ENCODE peak calls at places on chromosome 19, in five cellular contexts. One of them, this sample, is unnamed.

GRCh38 chr19:54352546-54352945 is 12.2 kb downstream of the LAIR1 start:
- DNase-seq in SK-N-SH: no peak
- DNase-seq in H1: no peak
- DNase-seq in HepG2: no peak
- DNase-seq in K562: no peak
- DNase-seq in this sample: no peak

GRCh38 chr19:6766357-6767080 is 716 bp downstream of the SH2D3A start:
- DNase-seq in SK-N-SH: no peak
- DNase-seq in H1: no peak
- DNase-seq in HepG2: no peak
- DNase-seq in K562: no peak
- DNase-seq in this sample: no peak

GRCh38 chr19:984165-984967 is at the start of gene WDR18:
- DNase-seq in SK-N-SH: peak
- DNase-seq in H1: peak
- DNase-seq in HepG2: peak
- DNase-seq in K562: peak
- DNase-seq in this sample: peak

GRCh38 chr19:44855606-44856005 is 9.5 kb downstream of the NECTIN2 start:
- DNase-seq in SK-N-SH: no peak
- DNase-seq in H1: no peak
- DNase-seq in HepG2: no peak
- DNase-seq in K562: no peak
- DNase-seq in this sample: no peak

GRCh38 chr19:7697721-7698287 is 4.1 kb downstream of the FCER2 start:
- DNase-seq in SK-N-SH: no peak
- DNase-seq in H1: no peak
- DNase-seq in HepG2: no peak
- DNase-seq in K562: no peak
- DNase-seq in this sample: no peak

GRCh38 chr19:45323671-45324081 is 1.0 kb upstream of the CKM start:
- DNase-seq in SK-N-SH: peak
- DNase-seq in H1: peak
- DNase-seq in HepG2: no peak
- DNase-seq in K562: peak
- DNase-seq in this sample: no peak

GRCh38 chr19:7986321-7987083 is 18.9 kb downstream of the ELAVL1 start:
- DNase-seq in SK-N-SH: no peak
- DNase-seq in H1: no peak
- DNase-seq in HepG2: no peak
- DNase-seq in K562: no peak
- DNase-seq in this sample: peak

GRCh38 chr19:48672994-48673393 is at the start of gene NTN5:
- DNase-seq in SK-N-SH: no peak
- DNase-seq in H1: no peak
- DNase-seq in HepG2: no peak
- DNase-seq in K562: no peak
- DNase-seq in this sample: no peak

GRCh38 chr19:18605546-18606280 is 886 bp downstream of the CRLF1 start:
- DNase-seq in SK-N-SH: peak
- DNase-seq in H1: no peak
- DNase-seq in HepG2: no peak
- DNase-seq in K562: peak
- DNase-seq in this sample: no peak

GRCh38 chr19:17720487-17720839 is 1.2 kb downstream of the MAP1S start:
- DNase-seq in SK-N-SH: no peak
- DNase-seq in H1: no peak
- DNase-seq in HepG2: no peak
- DNase-seq in K562: peak
- DNase-seq in this sample: no peak

GRCh38 chr19:20044663-20045062 is 5.4 kb upstream of the ZNF682 start:
- DNase-seq in SK-N-SH: no peak
- DNase-seq in H1: no peak
- DNase-seq in HepG2: no peak
- DNase-seq in K562: no peak
- DNase-seq in this sample: no peak

GRCh38 chr19:8697671-8698432 is 743 bp downstream of the ACTL9 start:
- DNase-seq in SK-N-SH: peak
- DNase-seq in H1: peak
- DNase-seq in HepG2: no peak
- DNase-seq in K562: peak
- DNase-seq in this sample: no peak

GRCh38 chr19:17058236-17058635 is 17.0 kb downstream of the HAUS8 start:
- DNase-seq in SK-N-SH: no peak
- DNase-seq in H1: no peak
- DNase-seq in HepG2: no peak
- DNase-seq in K562: no peak
- DNase-seq in this sample: no peak

GRCh38 chr19:58182577-58182988 is 278 bp upstream of the ZNF274 start:
- DNase-seq in SK-N-SH: peak
- DNase-seq in H1: no peak
- DNase-seq in HepG2: no peak
- DNase-seq in K562: peak
- DNase-seq in this sample: no peak

GRCh38 chr19:40567040-40567749 is 9.5 kb upstream of the SHKBP1 start:
- DNase-seq in SK-N-SH: peak
- DNase-seq in H1: peak
- DNase-seq in HepG2: no peak
- DNase-seq in K562: no peak
- DNase-seq in this sample: no peak

GRCh38 chr19:6887326-6887725 is at the start of gene ADGRE1:
- DNase-seq in SK-N-SH: no peak
- DNase-seq in H1: no peak
- DNase-seq in HepG2: no peak
- DNase-seq in K562: no peak
- DNase-seq in this sample: no peak

GRCh38 chr19:40465025-40465780 is at the start of gene BLVRB:
- DNase-seq in SK-N-SH: no peak
- DNase-seq in H1: no peak
- DNase-seq in HepG2: peak
- DNase-seq in K562: no peak
- DNase-seq in this sample: peak

GRCh38 chr19:38394488-38394887 is 6.0 kb downstream of the SPRED3 start:
- DNase-seq in SK-N-SH: no peak
- DNase-seq in H1: peak
- DNase-seq in HepG2: peak
- DNase-seq in K562: no peak
- DNase-seq in this sample: no peak

GRCh38 chr19:46962030-46962570 is 57.5 kb upstream of the NPAS1 start:
- DNase-seq in SK-N-SH: no peak
- DNase-seq in H1: no peak
- DNase-seq in HepG2: no peak
- DNase-seq in K562: no peak
- DNase-seq in this sample: no peak

GRCh38 chr19:47035495-47036232 is 12.8 kb downstream of the TMEM160 start:
- DNase-seq in SK-N-SH: peak
- DNase-seq in H1: peak
- DNase-seq in HepG2: peak
- DNase-seq in K562: peak
- DNase-seq in this sample: peak

GRCh38 chr19:14561832-14562351 is 10.0 kb downstream of the NDUFB7 start:
- DNase-seq in SK-N-SH: peak
- DNase-seq in H1: no peak
- DNase-seq in HepG2: no peak
- DNase-seq in K562: no peak
- DNase-seq in this sample: no peak

GRCh38 chr19:9986787-9987281 is 23.5 kb downstream of the COL5A3 start:
- DNase-seq in SK-N-SH: no peak
- DNase-seq in H1: no peak
- DNase-seq in HepG2: no peak
- DNase-seq in K562: no peak
- DNase-seq in this sample: no peak
- TF ChIP-seq CHD2 in SK-N-SH: no peak
- TF ChIP-seq CHD2 in H1: no peak
- TF ChIP-seq CHD2 in HepG2: no peak
- TF ChIP-seq CHD2 in K562: no peak
- TF ChIP-seq CHD2 in this sample: no peak

GRCh38 chr19:10566658-10567410 is 1.0 kb upstream of the KRI1 start:
- DNase-seq in SK-N-SH: no peak
- DNase-seq in H1: no peak
- DNase-seq in HepG2: no peak
- DNase-seq in K562: no peak
- DNase-seq in this sample: no peak
- TF ChIP-seq CHD2 in SK-N-SH: no peak
- TF ChIP-seq CHD2 in H1: no peak
- TF ChIP-seq CHD2 in HepG2: no peak
- TF ChIP-seq CHD2 in K562: no peak
- TF ChIP-seq CHD2 in this sample: no peak

GRCh38 chr19:55461974-55462628 is 659 bp upstream of the ISOC2 start:
- DNase-seq in SK-N-SH: peak
- DNase-seq in H1: no peak
- DNase-seq in HepG2: peak
- DNase-seq in K562: peak
- DNase-seq in this sample: peak

GRCh38 chr19:55459950-55460657 is 1.3 kb downstream of the ISOC2 start:
- DNase-seq in SK-N-SH: peak
- DNase-seq in H1: no peak
- DNase-seq in HepG2: peak
- DNase-seq in K562: no peak
- DNase-seq in this sample: no peak

GRCh38 chr19:55461259-55461973 is at the start of gene ISOC2:
- DNase-seq in SK-N-SH: peak
- DNase-seq in H1: peak
- DNase-seq in HepG2: peak
- DNase-seq in K562: peak
- DNase-seq in this sample: peak

GRCh38 chr19:55459551-55459949 is 1.9 kb downstream of the ISOC2 start:
- DNase-seq in SK-N-SH: no peak
- DNase-seq in H1: no peak
- DNase-seq in HepG2: no peak
- DNase-seq in K562: no peak
- DNase-seq in this sample: no peak

DNA sequence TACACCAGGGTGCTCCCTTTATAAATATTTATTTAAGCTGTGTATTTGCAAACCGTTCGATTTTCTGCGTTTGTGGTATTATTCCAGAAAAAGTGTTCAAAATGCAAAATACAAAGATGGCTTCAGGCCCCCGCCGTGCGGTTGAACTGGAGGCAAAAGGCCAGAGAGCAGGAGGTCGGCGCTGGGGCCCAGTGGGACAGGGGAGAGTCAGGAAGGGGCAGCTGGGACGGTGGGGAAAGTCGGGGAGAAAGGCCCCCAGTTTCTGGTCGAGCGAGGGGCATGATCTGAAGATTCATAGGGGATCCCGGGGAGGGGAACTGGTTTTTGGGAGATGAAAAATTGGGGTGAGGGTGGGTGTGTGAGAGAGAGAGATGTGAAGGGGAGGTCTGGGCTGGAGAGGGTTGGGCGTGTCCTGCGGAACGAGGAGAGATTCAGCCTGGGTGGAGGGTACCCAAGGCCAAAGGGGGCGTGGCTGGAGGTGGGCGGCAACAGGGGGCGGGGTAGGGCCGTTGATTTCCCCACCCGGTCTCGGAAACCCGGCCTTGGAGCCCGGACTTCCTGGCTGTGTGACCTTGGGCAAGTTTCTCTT is 678 bp downstream of the ISOC2 start:
- DNase-seq in SK-N-SH: peak
- DNase-seq in H1: peak
- DNase-seq in HepG2: peak
- DNase-seq in K562: peak
- DNase-seq in this sample: peak
- TF ChIP-seq CHD2 in SK-N-SH: no peak
- TF ChIP-seq CHD2 in H1: no peak
- TF ChIP-seq CHD2 in HepG2: no peak
- TF ChIP-seq CHD2 in K562: no peak
- TF ChIP-seq CHD2 in this sample: no peak

GRCh38 chr19:30082611-30083010 is 140.6 kb downstream of the URI1 start:
- DNase-seq in SK-N-SH: no peak
- DNase-seq in H1: no peak
- DNase-seq in HepG2: no peak
- DNase-seq in K562: no peak
- DNase-seq in this sample: no peak
- TF ChIP-seq CHD2 in SK-N-SH: no peak
- TF ChIP-seq CHD2 in H1: no peak
- TF ChIP-seq CHD2 in HepG2: no peak
- TF ChIP-seq CHD2 in K562: no peak
- TF ChIP-seq CHD2 in this sample: no peak

GRCh38 chr19:51458051-51458645 is at the start of gene SIGLEC8:
- DNase-seq in SK-N-SH: no peak
- DNase-seq in H1: no peak
- DNase-seq in HepG2: no peak
- DNase-seq in K562: no peak
- DNase-seq in this sample: no peak

GRCh38 chr19:51457351-51458013 is 772 bp downstream of the SIGLEC8 start:
- DNase-seq in SK-N-SH: no peak
- DNase-seq in H1: no peak
- DNase-seq in HepG2: no peak
- DNase-seq in K562: no peak
- DNase-seq in this sample: no peak

GRCh38 chr19:51460164-51460992 is 2.1 kb upstream of the SIGLEC8 start:
- DNase-seq in SK-N-SH: peak
- DNase-seq in H1: no peak
- DNase-seq in HepG2: peak
- DNase-seq in K562: peak
- DNase-seq in this sample: no peak

GRCh38 chr19:51456541-51457290 is 1.5 kb downstream of the SIGLEC8 start:
- DNase-seq in SK-N-SH: no peak
- DNase-seq in H1: no peak
- DNase-seq in HepG2: no peak
- DNase-seq in K562: no peak
- DNase-seq in this sample: no peak

DNA sequence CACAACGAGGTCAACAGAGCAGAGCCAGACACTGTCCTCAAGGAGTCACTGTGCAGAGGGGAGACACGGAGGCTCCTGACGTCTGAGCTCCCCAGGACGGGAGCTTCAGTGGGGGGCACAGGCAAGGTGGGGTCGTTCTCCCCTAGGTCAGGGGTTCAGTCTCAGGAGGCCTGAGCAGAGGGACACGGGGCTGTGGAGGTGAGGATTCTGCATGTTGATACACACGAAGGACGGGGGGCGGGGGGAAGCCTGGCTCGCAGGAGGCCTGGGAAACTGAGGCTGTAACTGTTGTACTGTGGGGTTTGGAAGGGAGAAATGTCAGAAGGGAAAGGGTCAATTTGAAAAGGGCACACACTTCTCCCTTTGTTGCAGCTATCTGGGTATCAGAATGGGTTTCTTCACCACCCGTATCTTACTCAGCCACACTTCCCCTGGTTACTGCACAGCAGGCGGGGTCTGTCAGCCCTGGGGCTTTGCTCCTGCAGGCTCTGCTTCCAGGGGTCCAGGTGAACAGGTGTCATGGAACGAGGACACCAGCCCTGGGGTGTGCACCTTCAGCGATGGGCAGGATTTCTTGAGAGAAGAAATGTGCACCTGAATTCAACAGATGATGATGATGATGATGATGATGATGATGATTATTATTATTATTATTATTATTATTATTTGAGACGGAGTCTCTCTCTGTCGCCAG is 792 bp upstream of the SIGLEC8 start:
- DNase-seq in SK-N-SH: no peak
- DNase-seq in H1: no peak
- DNase-seq in HepG2: no peak
- DNase-seq in K562: no peak
- DNase-seq in this sample: no peak
- TF ChIP-seq CHD2 in SK-N-SH: no peak
- TF ChIP-seq CHD2 in H1: no peak
- TF ChIP-seq CHD2 in HepG2: no peak
- TF ChIP-seq CHD2 in K562: no peak
- TF ChIP-seq CHD2 in this sample: no peak